ENCODE peak calls at places on chromosome 21, in five cellular contexts. B, F, Y, H and D are unnamed samples.

GRCh38 chr21:36542312-36543101 is 62.6 kb upstream of the CLDN14 start:
- DNase-seq in B (no peak), H (no peak), Y (no peak), F (no peak), D (no peak)

GRCh38 chr21:41851090-41851790 is 27.9 kb downstream of the PRDM15 start:
- DNase-seq in F (no peak), B (no peak), Y (no peak), H (no peak), D (no peak)

GRCh38 chr21:45265721-45266517 is 21.8 kb downstream of the POFUT2 start:
- DNase-seq in H (no peak), Y (no peak), B (no peak), F (no peak), D (no peak)

GRCh38 chr21:37710555-37711293 is 205.5 kb downstream of the KCNJ6 start:
- DNase-seq in Y (no peak), F (no peak), B (no peak), H (peak; percentile 64), D (no peak)

GRCh38 chr21:28283652-28284490 is 708.8 kb downstream of the LTN1 start:
- DNase-seq in H (no peak), B (no peak), Y (no peak), F (no peak), D (no peak)

GRCh38 chr21:42452401-42453018 is 43.5 kb downstream of the RSPH1 start:
- DNase-seq in F (no peak), H (no peak), B (no peak), Y (no peak), D (no peak)

GRCh38 chr21:45302082-45303061 is 14.7 kb upstream of the POFUT2 start:
- DNase-seq in H (peak; percentile 89), B (no peak), Y (no peak), F (no peak), D (peak; percentile 36)

GRCh38 chr21:42939581-42940413 is 14.4 kb upstream of the ERVH48-1 start:
- DNase-seq in B (peak; percentile 50), F (no peak), Y (no peak), H (no peak), D (no peak)

GRCh38 chr21:42306366-42307035 is 8.7 kb downstream of the TFF3 start:
- DNase-seq in H (no peak), Y (no peak), B (no peak), F (no peak), D (no peak)

GRCh38 chr21:43308511-43309283 is 118.2 kb downstream of the SIK1 start:
- DNase-seq in F (no peak), B (no peak), Y (no peak), H (peak; percentile 34), D (no peak)

GRCh38 chr21:28447453-28447852 is 545.2 kb downstream of the LTN1 start:
- DNase-seq in F (no peak), H (no peak), Y (no peak), B (no peak), D (no peak)

GRCh38 chr21:38798481-38798882 is 7.2 kb upstream of the ETS2 start:
- DNase-seq in F (no peak), Y (no peak), B (no peak), H (no peak), D (no peak)

GRCh38 chr21:46097826-46098286 is at the start of gene COL6A2:
- DNase-seq in F (peak; percentile 34), Y (no peak), B (no peak), H (peak; percentile 85), D (no peak)

GRCh38 chr21:32134441-32135159 is 144.2 kb downstream of the MIS18A start:
- DNase-seq in B (no peak), F (no peak), Y (no peak), H (no peak), D (no peak)